ENCODE peak calls at places on chromosomes 12 and 14, in eight cellular contexts. J is astrocyte of the spinal cord, W is breast epithelium, R is IMR-90, S is nephron progenitor cell, U is tibial nerve, O is choroid plexus epithelial cell, E is progenitor cell of endocrine pancreas. I is an unnamed sample.

GRCh38 chr12:11578461-11578993 is 70.9 kb upstream of the ETV6 start:
- DNase-seq in R (no peak), O (no peak), J (no peak), E (no peak), W (no peak), S (no peak), U (no peak), I (no peak)

GRCh38 chr12:63944586-63945228 is 100.2 kb downstream of the SRGAP1 start:
- DNase-seq in R (no peak), U (no peak), E (no peak), W (no peak), J (no peak), S (no peak), O (no peak), I (no peak)

GRCh38 chr14:65972346-65972745 is 513.8 kb upstream of the CCDC196 start:
- DNase-seq in U (no peak), R (no peak), S (no peak), W (no peak), J (no peak), O (peak), E (no peak), I (no peak)

GRCh38 chr12:112539221-112539620 is 120.5 kb downstream of the PTPN11 start:
- DNase-seq in W (no peak), R (no peak), O (no peak), E (no peak), U (no peak), J (no peak), S (no peak), I (no peak)

GRCh38 chr12:124661382-124661781 is 94.0 kb upstream of the NCOR2 start:
- DNase-seq in S (no peak), E (no peak), O (no peak), U (no peak), J (no peak), W (no peak), R (no peak), I (no peak)

GRCh38 chr12:49338830-49339463 is 2.0 kb upstream of the C1QL4 start:
- DNase-seq in S (no peak), U (no peak), E (no peak), O (no peak), W (no peak), J (no peak), R (no peak), I (no peak)

GRCh38 chr12:32568241-32568640 is 110.9 kb upstream of the DNM1L start:
- DNase-seq in R (peak), U (no peak), J (peak), W (no peak), O (peak), S (no peak), E (no peak), I (no peak)

GRCh38 chr12:4701383-4701782 is 18.8 kb upstream of the GALNT8 start:
- DNase-seq in J (no peak), U (peak), E (no peak), W (no peak), S (no peak), O (no peak), R (peak), I (no peak)

GRCh38 chr14:99274346-99275221 is 2.6 kb upstream of the BCL11B start:
- DNase-seq in S (peak), J (peak), E (peak), U (peak), O (peak), R (peak), W (peak), I (no peak)

GRCh38 chr14:25006961-25007795 is 42.8 kb downstream of the STXBP6 start:
- DNase-seq in O (peak), R (peak), E (no peak), J (peak), U (no peak), S (no peak), W (no peak), I (no peak)

GRCh38 chr14:104881369-104881979 is 16.4 kb downstream of the CEP170B start:
- DNase-seq in S (no peak), E (no peak), W (no peak), O (no peak), R (no peak), J (no peak), U (no peak), I (no peak)

GRCh38 chr12:110157539-110157938 is 33.4 kb downstream of the IFT81 start:
- DNase-seq in R (no peak), S (no peak), U (no peak), E (no peak), O (no peak), J (no peak), W (no peak), I (no peak)

GRCh38 chr12:57342207-57342691 is 88.6 kb downstream of the R3HDM2 start:
- DNase-seq in U (no peak), R (peak), E (no peak), S (peak), W (no peak), J (peak), O (peak), I (no peak)

GRCh38 chr12:19196959-19197630 is 67.6 kb downstream of the PLEKHA5 start:
- DNase-seq in U (no peak), E (no peak), O (peak), J (no peak), S (no peak), R (peak), W (no peak), I (no peak)

GRCh38 chr14:100410056-100410565 is 87.0 kb downstream of the SLC25A47 start:
- DNase-seq in U (no peak), J (peak), S (no peak), W (no peak), O (peak), R (peak), E (no peak), I (no peak)

GRCh38 chr12:998020-998874 is 7.2 kb downstream of the ERC1 start:
- DNase-seq in R (peak), E (no peak), J (no peak), U (no peak), W (no peak), O (peak), S (peak), I (no peak)

GRCh38 chr12:73308079-73308478 is 1035.9 kb downstream of the TRHDE start:
- DNase-seq in E (no peak), U (no peak), W (no peak), J (no peak), S (no peak), O (no peak), R (no peak), I (no peak)

GRCh38 chr12:131849700-131850553 is 21.7 kb downstream of the MMP17 start:
- DNase-seq in U (no peak), R (no peak), O (no peak), S (no peak), E (no peak), J (no peak), W (no peak), I (no peak)
- TF ChIP-seq CTCF in U (no peak), R (no peak), O (no peak), S (no peak), E (no peak), J (no peak), W (no peak), I (no peak)

DNA sequence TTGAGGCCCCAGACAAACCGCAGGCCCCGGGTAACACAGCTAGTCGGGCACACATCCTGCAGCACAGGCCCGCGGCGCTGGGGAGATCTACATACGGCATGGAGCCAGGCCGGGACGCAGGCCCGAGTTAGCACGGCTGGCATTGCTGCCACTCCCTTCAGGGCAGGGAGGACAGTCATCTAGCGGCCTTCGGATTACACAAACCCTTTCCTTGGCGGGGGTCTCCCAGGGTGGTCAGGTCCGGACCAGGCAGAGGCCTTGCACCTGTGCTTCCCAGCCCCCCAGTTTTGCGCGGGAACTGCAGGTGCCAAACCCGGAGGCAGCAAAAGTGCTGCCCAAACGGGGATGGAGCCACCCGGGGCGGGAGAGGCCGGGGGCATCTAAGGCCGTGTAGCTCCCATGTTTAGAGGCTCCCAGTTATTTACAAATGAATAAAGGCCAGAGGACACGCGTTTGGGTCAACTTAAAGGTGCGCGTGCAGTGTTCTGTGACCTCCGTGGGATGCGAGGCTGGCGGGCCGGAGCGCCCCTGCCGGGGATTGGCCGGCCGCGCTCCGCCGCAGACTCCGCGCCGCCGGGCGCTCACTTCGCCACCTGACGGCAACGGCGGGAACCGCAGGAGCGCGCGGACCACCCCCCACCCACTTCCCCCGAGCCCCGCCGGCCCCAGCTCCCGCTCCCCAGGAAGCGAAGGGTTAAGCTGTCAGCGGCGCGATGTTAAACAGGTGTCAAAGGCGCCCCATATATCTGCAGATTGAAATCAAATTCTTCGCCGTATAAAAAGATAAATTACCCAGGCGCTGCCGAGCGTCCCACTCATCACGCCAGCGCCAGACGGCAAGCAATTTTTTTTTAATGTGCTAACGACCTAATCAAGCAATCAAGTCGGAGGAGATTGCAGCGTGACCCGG is 18.1 kb downstream of the VSX2 start:
- DNase-seq in O (peak), W (no peak), S (peak), J (no peak), U (peak), R (peak), E (peak), I (peak)
- TF ChIP-seq CTCF in O (peak), W (peak), S (peak), J (peak), U (peak), R (peak), E (peak), I (peak)

GRCh38 chr14:106662947-106663346 is 1136.6 kb downstream of the TMEM121 start:
- DNase-seq in O (no peak), J (no peak), U (no peak), R (no peak), S (no peak), E (no peak), W (no peak), I (no peak)

GRCh38 chr14:106652494-106652893 is 1126.1 kb downstream of the TMEM121 start:
- DNase-seq in O (no peak), W (no peak), J (no peak), R (no peak), S (no peak), E (no peak), U (no peak), I (no peak)

GRCh38 chr14:106657460-106657859 is 1131.1 kb downstream of the TMEM121 start:
- DNase-seq in W (no peak), R (no peak), J (no peak), S (no peak), U (no peak), E (no peak), O (no peak), I (peak)
- TF ChIP-seq CTCF in W (no peak), R (no peak), J (no peak), S (no peak), U (no peak), E (no peak), O (no peak), I (peak)

GRCh38 chr14:44112774-44113460 is 394.2 kb downstream of the FSCB start:
- DNase-seq in O (no peak), E (no peak), R (no peak), W (no peak), S (no peak), U (no peak), J (no peak), I (no peak)
- TF ChIP-seq CTCF in O (no peak), E (no peak), R (no peak), W (no peak), S (no peak), U (no peak), J (no peak), I (no peak)

I was measured in B cell.